ENCODE peak calls at places on chromosome 9, in ten cellular contexts. T, O, E, P, S, C, V, W, Y and Q are unnamed samples.

GRCh38 chr9:114299286-114300152 is 23.4 kb upstream of the ORM1 start:
- DNase-seq in E (no peak), Y (peak; percentile 64), C (no peak), S (no peak), O (no peak), V (no peak), T (peak; percentile 26), W (peak; percentile 31), P (no peak), Q (peak; percentile 43)

GRCh38 chr9:99056876-99057664 is 47.8 kb upstream of the TGFBR1 start:
- DNase-seq in T (no peak), W (no peak), S (no peak), P (peak; percentile 35), O (peak; percentile 64), Y (no peak), C (no peak), E (peak; percentile 89), V (peak; percentile 78), Q (no peak)

GRCh38 chr9:2047916-2048315 is 32.8 kb downstream of the SMARCA2 start:
- DNase-seq in E (no peak), Y (no peak), O (no peak), C (no peak), T (no peak), V (peak; percentile 54), W (no peak), P (no peak), S (no peak), Q (no peak)

GRCh38 chr9:113184509-113184908 is 33.7 kb downstream of the SLC31A2 start:
- DNase-seq in E (peak; percentile 54), Y (no peak), V (peak; percentile 60), P (peak; percentile 38), W (no peak), S (no peak), C (no peak), T (no peak), O (no peak), Q (no peak)

GRCh38 chr9:88739373-88739772 is 204.4 kb downstream of the NXNL2 start:
- DNase-seq in S (no peak), C (no peak), P (no peak), O (no peak), E (no peak), V (no peak), Y (no peak), W (no peak), T (no peak), Q (no peak)

GRCh38 chr9:118170032-118170955 is 466.1 kb downstream of the TLR4 start:
- DNase-seq in V (peak; percentile 2), O (peak; percentile 18), Y (no peak), T (no peak), W (peak; percentile 39), C (peak; percentile 12), P (peak; percentile 78), E (peak; percentile 2), S (no peak), Q (no peak)

GRCh38 chr9:137070906-137071275 is 534 bp upstream of the SAPCD2 start:
- DNase-seq in V (no peak), Y (no peak), E (no peak), W (no peak), P (no peak), S (no peak), T (no peak), O (no peak), C (peak; percentile 71), Q (no peak)

GRCh38 chr9:21031091-21031817 is at the start of gene HACD4:
- DNase-seq in W (peak; percentile 58), P (no peak), Y (peak; percentile 81), E (no peak), S (peak; percentile 31), O (peak; percentile 34), V (peak; percentile 83), C (peak; percentile 36), T (peak; percentile 81), Q (no peak)

GRCh38 chr9:93865245-93865644 is 89.9 kb downstream of the BARX1 start:
- DNase-seq in W (no peak), Y (no peak), E (no peak), T (no peak), O (no peak), P (no peak), C (no peak), S (no peak), V (no peak), Q (no peak)

GRCh38 chr9:114664181-114664580 is 6.6 kb upstream of the TEX53 start:
- DNase-seq in T (no peak), Y (no peak), P (no peak), V (no peak), E (no peak), C (no peak), O (no peak), W (no peak), S (no peak), Q (no peak)

GRCh38 chr9:976258-976804 is at the start of gene DMRT3:
- DNase-seq in Y (no peak), E (no peak), T (no peak), C (no peak), P (no peak), V (no peak), W (peak; percentile 68), S (no peak), O (no peak), Q (no peak)
- TF ChIP-seq CTCF in Y (no peak), E (no peak), T (no peak), C (no peak), P (no peak), V (no peak), W (no peak), S (no peak), O (no peak), Q (no peak)

GRCh38 chr9:97284798-97285197 is 22.7 kb upstream of the CCDC180 start:
- DNase-seq in P (no peak), V (no peak), Y (no peak), E (no peak), C (no peak), S (no peak), W (no peak), O (no peak), T (no peak), Q (no peak)
- TF ChIP-seq CTCF in P (no peak), V (no peak), Y (no peak), E (peak; percentile 52), C (no peak), S (no peak), W (peak; percentile 50), O (peak; percentile 13), T (no peak), Q (peak; percentile 46)

GRCh38 chr9:86945868-86946711 is 1.2 kb downstream of the GAS1 start:
- DNase-seq in S (peak; percentile 50), P (peak; percentile 64), T (peak; percentile 68), W (peak; percentile 64), E (peak; percentile 72), Y (peak; percentile 82), C (peak; percentile 85), V (peak; percentile 94), O (peak; percentile 71), Q (peak; percentile 92)
- TF ChIP-seq CTCF in S (no peak), P (peak; percentile 22), T (no peak), W (no peak), E (peak; percentile 28), Y (no peak), C (peak; percentile 19), V (no peak), O (peak; percentile 4), Q (peak; percentile 59)

GRCh38 chr9:108889649-108890067 is 27.6 kb downstream of the ACTL7A start:
- DNase-seq in E (peak; percentile 6), Y (no peak), S (no peak), T (no peak), W (no peak), P (peak; percentile 4), O (peak; percentile 30), C (no peak), V (peak; percentile 59), Q (no peak)
- TF ChIP-seq CTCF in E (no peak), Y (no peak), S (no peak), T (no peak), W (no peak), P (no peak), O (peak; percentile 11), C (no peak), V (peak; percentile 7), Q (peak; percentile 67)

DNA sequence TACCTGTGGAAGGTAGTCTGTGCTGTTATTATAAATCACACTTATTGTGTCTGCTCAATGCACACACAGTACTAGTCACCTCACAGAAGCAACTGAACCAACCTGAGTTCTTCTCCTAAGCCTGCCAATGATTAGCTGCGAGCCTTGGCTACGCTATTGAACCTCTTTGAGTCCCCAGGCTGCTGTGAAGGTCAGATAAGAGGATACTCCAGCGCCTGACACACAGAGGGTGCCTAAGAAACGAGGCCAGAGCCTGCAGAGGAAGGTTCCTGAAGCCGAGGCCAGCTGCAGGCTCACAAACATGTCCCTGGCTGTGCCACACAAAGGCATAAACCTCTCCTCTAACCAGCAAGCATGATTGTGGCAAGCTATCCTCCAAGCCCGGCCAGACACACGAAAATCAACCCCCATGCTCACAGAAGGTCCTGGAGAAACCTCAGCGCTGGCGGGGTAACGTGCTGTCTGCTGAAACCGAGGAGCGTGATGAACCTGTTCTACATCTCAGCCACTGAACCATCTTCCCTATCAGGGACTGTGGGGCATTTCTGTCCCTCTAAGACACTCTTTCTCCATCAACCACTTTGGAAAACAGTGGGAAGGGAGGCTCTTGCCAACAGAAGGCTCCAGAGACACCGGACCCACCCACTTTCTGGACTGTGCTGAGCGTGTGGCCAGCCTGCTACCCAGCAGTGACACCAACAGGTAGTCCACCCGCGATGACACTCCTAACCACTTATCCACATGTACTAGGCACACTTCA is 53.2 kb upstream of the SLC25A51 start:
- DNase-seq in E (no peak), S (no peak), V (no peak), P (no peak), W (no peak), O (no peak), Y (no peak), T (no peak), C (peak; percentile 61), Q (peak; percentile 25)
- TF ChIP-seq CTCF in E (no peak), S (no peak), V (no peak), P (no peak), W (no peak), O (no peak), Y (no peak), T (no peak), C (no peak), Q (no peak)

GRCh38 chr9:128151343-128152132 is 2.3 kb downstream of the LCN2 start:
- DNase-seq in C (no peak), O (no peak), E (no peak), Y (no peak), W (no peak), P (no peak), S (no peak), T (peak; percentile 41), V (no peak), Q (peak; percentile 69)

GRCh38 chr9:128149001-128149701 is at the start of gene LCN2:
- DNase-seq in Y (no peak), T (peak; percentile 67), S (peak; percentile 90), V (no peak), W (no peak), P (peak; percentile 95), E (no peak), O (peak; percentile 23), C (peak; percentile 92), Q (peak; percentile 63)

GRCh38 chr9:128152133-128152780 is 3.0 kb downstream of the LCN2 start:
- DNase-seq in V (no peak), O (no peak), E (no peak), W (no peak), S (no peak), C (no peak), T (no peak), P (no peak), Y (no peak), Q (peak; percentile 58)

GRCh38 chr9:128149951-128150593 is 819 bp downstream of the LCN2 start:
- DNase-seq in P (no peak), W (no peak), C (no peak), S (no peak), Y (no peak), O (no peak), T (peak; percentile 40), V (no peak), E (no peak), Q (peak; percentile 76)

GRCh38 chr9:128150594-128151342 is 1.5 kb downstream of the LCN2 start:
- DNase-seq in P (no peak), C (no peak), O (no peak), S (no peak), T (peak; percentile 55), E (no peak), V (no peak), Y (no peak), W (no peak), Q (peak; percentile 90)
- TF ChIP-seq CTCF in P (peak; percentile 12), C (no peak), O (peak; percentile 8), S (no peak), T (no peak), E (peak; percentile 46), V (no peak), Y (no peak), W (no peak), Q (peak; percentile 28)